ENCODE peak calls at places on chromosome 14, in six cellular contexts. G, E, J, X, Q and V are unnamed samples.

GRCh38 chr14:71597955-71598659 is 334.1 kb upstream of the RGS6 start:
- DNase-seq in G (no peak), E (no peak), J (peak), X (no peak), Q (no peak), V (no peak)

GRCh38 chr14:92987148-92987570 is 64.2 kb downstream of the CHGA start:
- DNase-seq in G (no peak), E (no peak), J (no peak), X (peak), Q (no peak), V (no peak)

GRCh38 chr14:91377700-91378652 is 39.6 kb downstream of the CCDC88C start:
- DNase-seq in G (no peak), E (no peak), J (no peak), X (peak), Q (no peak), V (peak)

GRCh38 chr14:102951034-102951433 is 28.6 kb downstream of the AMN start:
- DNase-seq in G (no peak), E (no peak), J (no peak), X (no peak), Q (no peak), V (no peak)

GRCh38 chr14:36506732-36507614 is 13.1 kb downstream of the NKX2-1 start:
- DNase-seq in G (no peak), E (no peak), J (no peak), X (no peak), Q (no peak), V (no peak)

GRCh38 chr14:21476925-21477681 is at the start of the genes RAB2B and TOX4:
- DNase-seq in G (peak), E (peak), J (peak), X (peak), Q (peak), V (peak)

GRCh38 chr14:51547260-51547659 is 104.5 kb upstream of the FRMD6 start:
- DNase-seq in G (no peak), E (no peak), J (no peak), X (no peak), Q (no peak), V (peak)

GRCh38 chr14:104639889-104640548 is 35.4 kb upstream of the TMEM179 start:
- DNase-seq in G (peak), E (no peak), J (peak), X (peak), Q (peak), V (peak)

GRCh38 chr14:25108959-25109358 is 59.0 kb upstream of the STXBP6 start:
- DNase-seq in G (no peak), E (no peak), J (no peak), X (no peak), Q (no peak), V (peak)

GRCh38 chr14:61418749-61419148 is 97.4 kb downstream of the PRKCH start:
- DNase-seq in G (no peak), E (no peak), J (no peak), X (no peak), Q (no peak), V (no peak)

GRCh38 chr14:82710257-82710841 is 1176.7 kb upstream of the SEL1L start:
- DNase-seq in G (no peak), E (no peak), J (no peak), X (no peak), Q (peak), V (peak)

GRCh38 chr14:88352299-88353097 is 29.4 kb upstream of the KCNK10 start:
- DNase-seq in G (no peak), E (no peak), J (no peak), X (no peak), Q (no peak), V (no peak)

GRCh38 chr14:87864356-87865230 is 128.4 kb downstream of the GALC start:
- DNase-seq in G (no peak), E (no peak), J (no peak), X (no peak), Q (no peak), V (no peak)

GRCh38 chr14:61467281-61467680 is 145.9 kb downstream of the PRKCH start:
- DNase-seq in G (no peak), E (no peak), J (no peak), X (no peak), Q (no peak), V (no peak)

GRCh38 chr14:93132472-93133065 is 16.8 kb upstream of the ITPK1 start:
- DNase-seq in G (peak), E (no peak), J (no peak), X (no peak), Q (peak), V (peak)

GRCh38 chr14:20143911-20144310 is 5.3 kb downstream of the OR4N5 start:
- DNase-seq in G (no peak), E (no peak), J (no peak), X (no peak), Q (no peak), V (no peak)